ENCODE peak calls at places on chromosomes 16 and 17, in nine cellular contexts. Z is H1, Q is Peyer's patch, P is uterus, N is body of pancreas, C is mammary epithelial cell, D is PC-3, X is heart left ventricle, M is cardiac muscle cell. W is an unnamed sample.

GRCh38 chr17:67754001-67754400 is 36.3 kb downstream of the NOL11 start:
- DNase-seq in P (no peak), D (no peak), C (no peak), Z (no peak), M (no peak), N (no peak), Q (no peak), X (no peak), W (no peak)

GRCh38 chr17:51397361-51398127 is 137.2 kb downstream of the UTP18 start:
- DNase-seq in Q (no peak), M (no peak), N (no peak), P (no peak), C (peak; percentile 64), Z (no peak), X (no peak), D (peak; percentile 88), W (no peak)

GRCh38 chr17:58968662-58969061 is 138.0 kb downstream of the TRIM37 start:
- DNase-seq in X (no peak), Z (no peak), N (no peak), Q (no peak), C (no peak), D (no peak), M (no peak), P (no peak), W (no peak)

GRCh38 chr17:79983456-79983855 is 52.2 kb downstream of the TBC1D16 start:
- DNase-seq in Z (no peak), Q (no peak), C (no peak), D (no peak), P (no peak), X (no peak), N (peak; percentile 4), M (no peak), W (no peak)

GRCh38 chr16:728131-728889 is 1.4 kb downstream of the HAGHL start:
- DNase-seq in D (peak; percentile 85), Q (peak; percentile 78), P (no peak), X (peak; percentile 61), M (peak; percentile 64), C (peak; percentile 82), Z (no peak), N (peak; percentile 57), W (peak; percentile 88)

GRCh38 chr17:35716897-35717839 is 14.3 kb upstream of the RASL10B start:
- DNase-seq in N (peak; percentile 48), M (no peak), D (no peak), Q (no peak), C (no peak), P (no peak), Z (no peak), X (no peak), W (no peak)

GRCh38 chr16:66247516-66248089 is 118.9 kb upstream of the CDH5 start:
- DNase-seq in N (no peak), M (no peak), P (peak; percentile 59), Q (peak; percentile 25), C (no peak), X (no peak), D (peak; percentile 9), Z (no peak), W (no peak)

GRCh38 chr16:87945351-87946042 is 5.7 kb upstream of the BANP start:
- DNase-seq in C (peak; percentile 80), X (peak; percentile 75), P (peak; percentile 60), D (peak; percentile 93), N (peak; percentile 85), Z (no peak), Q (no peak), M (peak; percentile 42), W (peak; percentile 83)

GRCh38 chr17:47704116-47704515 is 10.2 kb downstream of the TBKBP1 start:
- DNase-seq in X (no peak), Z (no peak), N (no peak), Q (peak; percentile 44), P (no peak), M (no peak), D (no peak), C (no peak), W (no peak)

GRCh38 chr17:31663576-31663975 is 195.5 kb downstream of the COPRS start:
- DNase-seq in Z (no peak), X (no peak), D (no peak), C (no peak), M (no peak), N (no peak), P (no peak), Q (no peak), W (no peak)

GRCh38 chr17:20279631-20280030 is 187.7 kb downstream of the LGALS9B start:
- DNase-seq in Z (no peak), D (no peak), M (no peak), P (no peak), C (no peak), Q (no peak), X (no peak), N (no peak), W (peak; percentile 58)

GRCh38 chr17:58306131-58306951 is 22.3 kb downstream of the TSPOAP1 start:
- DNase-seq in Q (no peak), D (no peak), N (no peak), P (peak; percentile 8), X (no peak), M (no peak), C (no peak), Z (no peak), W (no peak)

GRCh38 chr16:53745126-53745525 is 41.2 kb downstream of the FTO start:
- DNase-seq in M (no peak), X (no peak), D (peak; percentile 49), N (peak; percentile 18), P (no peak), Z (no peak), Q (no peak), C (peak; percentile 70), W (no peak)

GRCh38 chr16:7332611-7333010 is at the start of gene RBFOX1:
- DNase-seq in N (no peak), X (no peak), M (peak; percentile 27), Q (no peak), D (no peak), Z (no peak), C (no peak), P (no peak), W (peak; percentile 34)

GRCh38 chr16:7333326-7333725 is 681 bp downstream of the RBFOX1 start:
- DNase-seq in N (no peak), D (no peak), P (no peak), Q (no peak), Z (no peak), C (no peak), X (no peak), M (no peak), W (no peak)

GRCh38 chr16:7330709-7331108 is 1.9 kb upstream of the RBFOX1 start:
- DNase-seq in D (no peak), Z (no peak), C (no peak), X (no peak), Q (no peak), P (no peak), M (peak; percentile 62), N (no peak), W (peak; percentile 22)

GRCh38 chr16:7334801-7335560 is 2.3 kb downstream of the RBFOX1 start:
- DNase-seq in Q (no peak), C (no peak), D (no peak), X (peak; percentile 34), N (no peak), P (no peak), Z (no peak), M (peak; percentile 23), W (no peak)

DNA sequence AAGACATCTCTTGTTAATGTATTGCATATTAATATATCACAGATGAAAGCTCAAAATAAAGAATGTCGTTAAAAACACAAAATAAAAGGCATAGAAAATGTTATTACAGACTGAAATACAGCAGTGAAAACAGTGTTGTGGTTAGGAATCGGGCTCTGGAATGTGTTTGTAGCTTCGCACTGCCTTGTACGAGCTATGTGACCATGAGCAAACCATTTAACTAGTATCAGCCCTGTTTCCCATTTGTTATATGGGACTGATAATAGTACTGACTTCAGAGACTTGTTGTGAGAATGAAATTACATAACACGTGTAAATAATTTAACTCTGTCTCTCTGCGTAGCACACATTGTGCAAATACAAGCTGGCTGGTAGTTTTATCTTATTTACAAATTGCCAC is 648 bp upstream of the RBFOX1 start:
- DNase-seq in Z (no peak), D (no peak), P (no peak), Q (no peak), C (no peak), N (no peak), M (no peak), X (no peak), W (no peak)
- H3K4me3 ChIP-seq in Z (no peak overlapping the region), D (no peak overlapping the region), P (no peak overlapping the region), Q (no peak overlapping the region), C (no peak overlapping the region), N (no peak overlapping the region), M (no peak overlapping the region), X (peak overlapping the region; percentile 65), W (peak overlapping the region; percentile 43)

GRCh38 chr17:39627170-39627716 is 491 bp downstream of the PPP1R1B start:
- DNase-seq in C (no peak), Z (no peak), P (no peak), X (no peak), Q (no peak), N (no peak), M (no peak), D (no peak), W (no peak)
- H3K27ac ChIP-seq in C (no peak overlapping the region), Z (no peak overlapping the region), P (no peak overlapping the region), X (no peak overlapping the region), Q (peak overlapping the region; percentile 1), N (peak overlapping the region; percentile 70), M (no peak overlapping the region), D (no peak overlapping the region), W (no peak overlapping the region)

GRCh38 chr16:27429330-27429871 is 27.4 kb downstream of the IL21R start:
- DNase-seq in P (no peak), M (no peak), C (no peak), Q (no peak), Z (no peak), X (no peak), D (no peak), N (no peak), W (no peak)
- H3K4me3 ChIP-seq in P (no peak overlapping the region), M (no peak overlapping the region), C (no peak overlapping the region), Q (no peak overlapping the region), Z (no peak overlapping the region), X (no peak overlapping the region), D (no peak overlapping the region), N (no peak overlapping the region), W (no peak overlapping the region)

DNA sequence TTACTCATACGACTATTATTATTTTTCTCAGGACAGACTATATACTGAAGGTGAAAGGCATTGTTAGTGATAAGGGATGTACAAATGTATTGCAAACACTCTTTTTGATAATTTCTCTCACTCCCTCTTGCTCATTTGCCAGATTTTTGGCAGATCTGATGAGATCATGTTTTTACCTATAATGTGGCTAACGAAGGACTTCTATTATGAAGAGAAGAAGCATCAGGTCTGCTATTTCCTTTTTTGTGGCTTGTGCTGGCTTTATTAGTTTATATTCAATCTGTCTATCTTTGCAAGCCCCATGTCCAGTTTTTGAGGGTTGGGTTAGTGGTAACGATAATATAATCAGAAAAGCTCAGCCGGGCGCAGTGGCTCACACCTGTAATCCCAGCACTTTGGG is 22.5 kb upstream of the SCIMP start:
- DNase-seq in N (no peak), Z (no peak), Q (no peak), X (no peak), P (no peak), M (no peak), C (no peak), D (no peak), W (no peak)
- H3K27ac ChIP-seq in N (no peak overlapping the region), Z (no peak overlapping the region), Q (no peak overlapping the region), X (no peak overlapping the region), P (no peak overlapping the region), M (no peak overlapping the region), C (no peak overlapping the region), D (no peak overlapping the region), W (no peak overlapping the region)

W was measured in SJCRH30.